ENCODE peak calls at places on chromosomes 3 and 15, in six cellular contexts. F is foreskin melanocyte; K is CD4-positive, alpha-beta T cell; P is H7; Z is NCI-H1436; M is non-pigmented ciliary epithelial cell. C is an unnamed sample.

GRCh38 chr3:171967932-171968678 is 71.3 kb upstream of the FNDC3B start:
- DNase-seq in F (peak), K (no peak), P (no peak), Z (no peak), M (peak), C (no peak)

GRCh38 chr15:91841861-91842260 is 11.6 kb upstream of the SLCO3A1 start:
- DNase-seq in F (no peak), K (no peak), P (no peak), Z (no peak), M (no peak), C (no peak)

GRCh38 chr15:99496302-99496629 is 69.5 kb upstream of the MEF2A start:
- DNase-seq in F (no peak), K (no peak), P (no peak), Z (no peak), M (no peak), C (no peak)

GRCh38 chr15:36332301-36332700 is 247.1 kb upstream of the CDIN1 start:
- DNase-seq in F (no peak), K (no peak), P (no peak), Z (no peak), M (peak), C (no peak)

GRCh38 chr3:172367205-172368105 is 80.8 kb downstream of the GHSR start:
- DNase-seq in F (no peak), K (no peak), P (no peak), Z (no peak), M (peak), C (peak)

GRCh38 chr15:50881121-50882048 is 27.1 kb upstream of the AP4E1 start:
- DNase-seq in F (no peak), K (no peak), P (no peak), Z (no peak), M (no peak), C (no peak)

GRCh38 chr3:47267490-47267824 is 15.1 kb downstream of the KIF9 start:
- DNase-seq in F (no peak), K (no peak), P (no peak), Z (no peak), M (no peak), C (no peak)

GRCh38 chr3:52143156-52143555 is 11.1 kb downstream of the POC1A start:
- DNase-seq in F (no peak), K (no peak), P (no peak), Z (no peak), M (no peak), C (no peak)

GRCh38 chr15:88255496-88256171 is 905 bp downstream of the NTRK3 start:
- DNase-seq in F (no peak), K (no peak), P (peak), Z (no peak), M (no peak), C (no peak)

GRCh38 chr15:39581501-39582285 is 814 bp downstream of the THBS1 start:
- DNase-seq in F (no peak), K (no peak), P (peak), Z (no peak), M (no peak), C (no peak)

GRCh38 chr3:123328851-123329635 is 119.8 kb downstream of the ADCY5 start:
- DNase-seq in F (peak), K (peak), P (peak), Z (peak), M (no peak), C (peak)

GRCh38 chr3:125104639-125105038 is 48.8 kb upstream of the HEG1 start:
- DNase-seq in F (no peak), K (no peak), P (no peak), Z (no peak), M (no peak), C (no peak)

GRCh38 chr15:98596131-98596530 is 52.2 kb upstream of the IGF1R start:
- DNase-seq in F (no peak), K (no peak), P (no peak), Z (no peak), M (no peak), C (no peak)

GRCh38 chr3:63961891-63962290 is 49.7 kb upstream of the SCAANT1 start:
- DNase-seq in F (no peak), K (no peak), P (no peak), Z (no peak), M (no peak), C (no peak)

GRCh38 chr3:152277198-152277597 is 8.5 kb downstream of the MBNL1 start:
- DNase-seq in F (no peak), K (no peak), P (no peak), Z (no peak), M (no peak), C (no peak)

GRCh38 chr3:14228611-14229470 is 50.2 kb downstream of the LSM3 start:
- DNase-seq in F (no peak), K (no peak), P (no peak), Z (no peak), M (no peak), C (no peak)

GRCh38 chr3:72659609-72660008 is 188.6 kb downstream of the SHQ1 start:
- DNase-seq in F (no peak), K (no peak), P (peak), Z (no peak), M (no peak), C (no peak)

GRCh38 chr3:184712579-184713355 is 903 bp upstream of the MAGEF1 start:
- DNase-seq in F (no peak), K (no peak), P (no peak), Z (no peak), M (no peak), C (no peak)

GRCh38 chr3:98711426-98711825 is 51.7 kb upstream of the ST3GAL6 start:
- DNase-seq in F (no peak), K (no peak), P (no peak), Z (no peak), M (no peak), C (no peak)

GRCh38 chr3:111723293-111723963 is 128.3 kb upstream of the ZBED2 start:
- DNase-seq in F (no peak), K (no peak), P (no peak), Z (no peak), M (no peak), C (no peak)

GRCh38 chr3:38307599-38307998 is 25.5 kb downstream of the SLC22A14 start:
- DNase-seq in F (no peak), K (no peak), P (no peak), Z (no peak), M (no peak), C (no peak)

GRCh38 chr15:95018888-95019545 is 787.7 kb downstream of the MCTP2 start:
- DNase-seq in F (no peak), K (no peak), P (no peak), Z (no peak), M (peak), C (peak)

GRCh38 chr15:33314115-33314514 is 3.3 kb downstream of the RYR3 start:
- DNase-seq in F (no peak), K (no peak), P (no peak), Z (no peak), M (no peak), C (no peak)

GRCh38 chr15:68384451-68385239 is 47.3 kb downstream of the ITGA11 start:
- DNase-seq in F (peak), K (no peak), P (no peak), Z (no peak), M (peak), C (peak)

GRCh38 chr3:187292186-187292585 is 649 bp upstream of the MASP1 start:
- DNase-seq in F (no peak), K (no peak), P (no peak), Z (no peak), M (no peak), C (no peak)

GRCh38 chr3:27573780-27574437 is 89.7 kb upstream of the SLC4A7 start:
- DNase-seq in F (no peak), K (no peak), P (no peak), Z (no peak), M (no peak), C (no peak)

GRCh38 chr3:99651561-99651960 is 13.2 kb downstream of the COL8A1 start:
- DNase-seq in F (no peak), K (no peak), P (no peak), Z (no peak), M (no peak), C (peak)

GRCh38 chr15:91942676-91943417 is 89.3 kb downstream of the SLCO3A1 start:
- DNase-seq in F (peak), K (peak), P (no peak), Z (peak), M (no peak), C (peak)

GRCh38 chr15:72835289-72835890 is 51.8 kb upstream of the ADPGK start:
- DNase-seq in F (no peak), K (no peak), P (peak), Z (peak), M (no peak), C (no peak)

GRCh38 chr3:85081191-85081895 is 122.6 kb downstream of the CADM2 start:
- DNase-seq in F (peak), K (no peak), P (peak), Z (no peak), M (peak), C (no peak)

GRCh38 chr15:98823012-98823458 is 174.7 kb downstream of the IGF1R start:
- DNase-seq in F (no peak), K (no peak), P (peak), Z (no peak), M (peak), C (peak)

GRCh38 chr3:4888913-4889846 is 90.1 kb upstream of the BHLHE40 start:
- DNase-seq in F (no peak), K (no peak), P (no peak), Z (no peak), M (no peak), C (no peak)

GRCh38 chr3:53843195-53844177 is 2.7 kb downstream of the CHDH start:
- DNase-seq in F (no peak), K (no peak), P (no peak), Z (no peak), M (no peak), C (no peak)

GRCh38 chr15:69460481-69460880 is 7.9 kb downstream of the RPLP1 start:
- DNase-seq in F (no peak), K (no peak), P (no peak), Z (no peak), M (no peak), C (no peak)

GRCh38 chr15:87268675-87269074 is 987.9 kb downstream of the NTRK3 start:
- DNase-seq in F (no peak), K (no peak), P (no peak), Z (no peak), M (no peak), C (no peak)

GRCh38 chr15:98875309-98875708 is 132.3 kb downstream of the PGPEP1L start:
- DNase-seq in F (peak), K (no peak), P (no peak), Z (no peak), M (no peak), C (no peak)

GRCh38 chr3:48695113-48695753 is 9.5 kb upstream of the NCKIPSD start:
- DNase-seq in F (no peak), K (no peak), P (peak), Z (no peak), M (no peak), C (peak)

GRCh38 chr3:151345854-151346253 is 16.5 kb upstream of the P2RY13 start:
- DNase-seq in F (no peak), K (no peak), P (no peak), Z (no peak), M (peak), C (no peak)

GRCh38 chr3:133998691-133999241 is 31.0 kb downstream of the SLCO2A1 start:
- DNase-seq in F (no peak), K (no peak), P (no peak), Z (no peak), M (no peak), C (no peak)

GRCh38 chr15:39713846-39714245 is 68.8 kb downstream of the FSIP1 start:
- DNase-seq in F (no peak), K (no peak), P (no peak), Z (no peak), M (no peak), C (no peak)